ENCODE peak calls at places on chromosomes 3 and 15, in four cellular contexts. W is neural progenitor cell, Z is SK-N-MC, R is HCT116. T is an unnamed sample.

GRCh38 chr3:38543602-38544001 is 47.5 kb downstream of the EXOG start:
- DNase-seq in W (no peak), Z (no peak), R (no peak), T (no peak)

GRCh38 chr3:36025232-36025631 is 355.1 kb upstream of the STAC start:
- DNase-seq in W (no peak), Z (no peak), R (no peak), T (no peak)

GRCh38 chr3:71581981-71582611 is 1.4 kb downstream of the FOXP1 start:
- DNase-seq in W (peak), Z (no peak), R (no peak), T (peak)

GRCh38 chr15:47937834-47938233 is 183.0 kb upstream of the SLC24A5 start:
- DNase-seq in W (no peak), Z (no peak), R (no peak), T (no peak)

GRCh38 chr15:29139540-29140459 is 129.8 kb downstream of the NSMCE3 start:
- DNase-seq in W (peak), Z (no peak), R (peak), T (no peak)

GRCh38 chr3:177906573-177907229 is 629.5 kb upstream of the KCNMB2 start:
- DNase-seq in W (no peak), Z (no peak), R (no peak), T (no peak)

GRCh38 chr3:89859738-89860137 is 752.3 kb downstream of the EPHA3 start:
- DNase-seq in W (no peak), Z (no peak), R (no peak), T (no peak)

GRCh38 chr3:150531775-150532174 is 14.5 kb downstream of the SERP1 start:
- DNase-seq in W (no peak), Z (no peak), R (no peak), T (no peak)

GRCh38 chr3:44805960-44806359 is 44.4 kb downstream of the KIF15 start:
- DNase-seq in W (no peak), Z (no peak), R (no peak), T (no peak)

DNA sequence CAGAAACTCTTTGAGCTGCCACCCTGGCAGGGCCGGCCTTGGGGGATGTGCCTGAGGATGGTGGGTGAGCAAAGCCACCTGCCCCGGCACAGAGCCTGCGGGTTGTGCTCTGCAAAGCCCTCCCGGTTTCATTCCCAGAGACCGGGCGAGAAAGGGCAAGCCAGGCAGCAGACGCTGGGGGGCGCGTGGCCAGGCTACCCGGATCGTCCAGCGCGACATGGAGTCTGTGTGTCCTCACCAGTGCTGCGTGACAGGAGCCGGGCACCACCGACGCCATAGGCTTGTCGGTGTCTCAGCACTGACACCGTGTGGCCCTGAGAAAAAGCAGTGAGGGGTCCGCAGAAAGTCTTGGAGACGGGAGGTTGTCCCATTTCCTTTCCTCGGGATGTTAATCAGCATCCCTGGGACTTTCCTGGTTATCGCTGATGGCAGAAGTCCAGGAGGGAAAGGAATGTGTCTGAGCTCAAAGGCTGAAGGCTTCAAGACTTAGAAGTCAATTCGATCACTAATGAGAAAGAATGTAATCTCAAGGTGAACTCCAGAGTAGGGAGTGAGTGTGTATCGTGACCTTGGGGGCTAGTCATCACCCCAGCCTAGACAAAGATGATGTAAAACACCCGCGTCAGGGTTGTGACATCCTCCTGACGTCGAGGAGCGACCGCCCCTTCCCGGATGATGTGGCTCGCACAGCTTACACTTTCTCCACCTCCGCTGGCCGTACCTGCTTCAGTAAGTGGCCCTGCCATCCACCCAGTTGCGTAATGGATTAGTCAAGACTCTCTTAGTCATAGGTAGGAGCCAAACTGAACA is 36.3 kb upstream of the PLA2G4E start:
- DNase-seq in W (peak), Z (no peak), R (peak), T (peak)
- TF ChIP-seq EZH2 in W (no peak), Z (no peak), R (no peak), T (no peak)

GRCh38 chr3:64489361-64490044 is 198.3 kb downstream of the ADAMTS9 start:
- DNase-seq in W (peak), Z (no peak), R (no peak), T (peak)
- H3K9ac ChIP-seq in W (no peak), Z (no peak), R (no peak), T (no peak)

GRCh38 chr3:158103131-158103955 is 2.9 kb downstream of the SHOX2 start:
- DNase-seq in W (peak), Z (no peak), R (no peak), T (no peak)
- TF ChIP-seq EZH2 in W (peak), Z (no peak), R (no peak), T (peak)

GRCh38 chr3:127914584-127914983 is 448 bp upstream of the KBTBD12 start:
- DNase-seq in W (no peak), Z (no peak), R (no peak), T (no peak)
- H3K9ac ChIP-seq in W (no peak), Z (no peak), R (no peak), T (no peak)

DNA sequence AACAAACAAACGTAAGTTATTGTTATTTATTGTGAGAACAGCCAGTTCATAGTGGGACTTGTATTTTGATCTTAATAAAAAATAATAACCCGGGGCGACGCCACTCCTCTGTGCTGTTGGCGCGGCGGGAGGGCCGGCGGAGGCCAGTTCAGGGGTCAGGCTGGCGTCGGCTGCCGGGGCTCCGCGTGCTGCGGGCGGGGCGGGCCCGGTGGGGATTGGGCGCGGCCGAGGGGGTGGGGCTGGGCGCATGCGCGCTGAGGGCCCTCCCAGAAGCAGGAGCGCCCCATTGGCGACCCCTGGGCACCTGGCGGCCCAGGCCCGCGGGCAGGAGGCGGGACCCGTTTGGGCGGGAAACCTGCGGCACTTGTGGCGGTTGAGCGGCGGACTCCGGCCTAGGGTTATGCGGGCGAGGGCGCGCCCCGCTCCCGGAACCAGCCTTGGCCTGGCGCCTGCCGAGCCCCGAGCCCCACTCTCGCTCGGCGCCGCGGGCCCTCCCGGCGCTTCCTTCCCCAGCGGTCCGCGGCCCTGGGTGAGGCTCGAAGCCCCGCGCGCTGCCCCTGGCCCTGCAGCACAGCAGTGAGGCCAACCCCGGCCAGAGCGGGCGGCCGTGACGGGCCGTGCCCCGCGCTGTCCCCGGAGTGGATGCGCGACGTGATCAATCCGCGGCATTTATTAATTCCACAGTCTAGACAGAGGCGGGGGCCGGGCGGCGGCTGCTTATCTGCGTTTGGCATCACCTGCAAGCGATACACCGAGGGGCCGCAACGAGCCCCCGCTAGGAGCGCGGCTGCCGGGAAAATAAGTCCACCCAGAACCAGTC is 6.0 kb downstream of the ISL2 start:
- DNase-seq in W (peak), Z (no peak), R (no peak), T (no peak)
- TF ChIP-seq EZH2 in W (peak), Z (no peak), R (no peak), T (peak)

GRCh38 chr3:185657211-185657610 is 71.1 kb downstream of the SENP2 start:
- DNase-seq in W (no peak), Z (no peak), R (no peak), T (no peak)

GRCh38 chr3:185659942-185660921 is 74.1 kb downstream of the SENP2 start:
- DNase-seq in W (peak), Z (peak), R (peak), T (peak)

GRCh38 chr3:185658943-185659342 is 72.8 kb downstream of the SENP2 start:
- DNase-seq in W (no peak), Z (no peak), R (no peak), T (no peak)

GRCh38 chr3:185657691-185658503 is 71.8 kb downstream of the SENP2 start:
- DNase-seq in W (no peak), Z (no peak), R (no peak), T (no peak)

GRCh38 chr3:185658504-185658912 is 72.4 kb downstream of the SENP2 start:
- DNase-seq in W (no peak), Z (no peak), R (no peak), T (peak)
- H3K9ac ChIP-seq in W (no peak), Z (no peak), R (no peak), T (no peak)

GRCh38 chr15:74243431-74243830 is 7.3 kb downstream of the CCDC33 start:
- DNase-seq in W (no peak), Z (no peak), R (no peak), T (no peak)

GRCh38 chr15:74244818-74245341 is 8.8 kb downstream of the CCDC33 start:
- DNase-seq in W (no peak), Z (no peak), R (no peak), T (no peak)

GRCh38 chr15:74242296-74242929 is 6.3 kb downstream of the CCDC33 start:
- DNase-seq in W (peak), Z (no peak), R (peak), T (no peak)

GRCh38 chr15:74240897-74241614 is 4.9 kb downstream of the CCDC33 start:
- DNase-seq in W (no peak), Z (no peak), R (no peak), T (no peak)

GRCh38 chr15:74245342-74245931 is 9.3 kb downstream of the CCDC33 start:
- DNase-seq in W (peak), Z (no peak), R (no peak), T (no peak)
- TF ChIP-seq EZH2 in W (no peak), Z (no peak), R (no peak), T (no peak)

GRCh38 chr15:83107841-83108181 is 366 bp downstream of the TM6SF1 start:
- DNase-seq in W (no peak), Z (no peak), R (no peak), T (no peak)

GRCh38 chr15:83109532-83109931 is 2.1 kb downstream of the TM6SF1 start:
- DNase-seq in W (no peak), Z (no peak), R (no peak), T (no peak)

GRCh38 chr15:83110361-83110760 is 2.9 kb downstream of the TM6SF1 start:
- DNase-seq in W (no peak), Z (no peak), R (no peak), T (no peak)

GRCh38 chr15:83106994-83107840 is at the start of gene TM6SF1:
- DNase-seq in W (peak), Z (no peak), R (no peak), T (no peak)

DNA sequence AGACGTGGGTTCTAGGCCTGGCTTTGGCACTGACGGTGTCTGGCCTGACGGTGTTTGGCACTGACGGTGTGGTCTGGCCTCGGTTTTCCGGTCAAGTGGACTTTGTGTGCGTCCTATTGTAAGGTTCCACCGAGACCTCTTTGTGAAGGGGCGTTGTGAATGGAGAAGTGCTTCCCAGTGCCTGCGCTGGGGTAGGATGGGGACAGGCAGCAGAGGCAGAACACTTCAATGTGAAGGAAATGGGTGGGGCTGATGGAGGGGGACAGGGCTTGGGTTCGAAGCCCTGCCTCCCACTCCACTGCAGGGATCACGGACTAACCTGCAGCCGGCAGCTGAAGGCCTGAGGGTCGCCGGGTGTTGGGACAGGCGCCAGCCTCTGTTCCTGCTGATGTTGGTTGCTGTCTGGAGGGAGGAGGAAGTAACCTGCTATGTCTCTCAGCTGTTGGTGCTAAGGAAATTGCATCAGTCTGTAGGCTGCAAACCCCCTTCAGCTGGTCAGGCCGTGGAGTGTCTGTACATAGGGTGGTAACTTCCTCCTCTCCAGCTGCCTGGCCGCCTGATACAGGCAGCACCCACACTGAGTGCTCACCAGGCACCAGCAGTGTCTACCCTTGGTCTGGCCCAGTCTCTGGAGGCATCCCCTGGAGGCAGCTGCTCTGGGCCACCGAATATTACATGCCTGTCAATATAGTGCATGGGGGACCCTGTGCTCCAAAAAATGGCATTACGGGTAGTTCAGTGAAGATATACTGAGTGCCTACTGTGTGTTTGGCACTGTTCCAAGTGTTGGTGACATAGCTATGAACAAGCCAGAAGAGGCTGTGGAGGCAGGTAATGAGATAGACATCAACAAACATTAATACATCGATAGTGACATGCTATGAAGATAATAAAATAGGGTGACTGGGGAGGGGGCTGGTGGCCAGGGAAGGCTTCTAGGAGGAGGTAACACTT is 1.1 kb downstream of the TM6SF1 start:
- DNase-seq in W (no peak), Z (no peak), R (no peak), T (no peak)
- H3K9ac ChIP-seq in W (no peak), Z (no peak), R (no peak), T (no peak)

DNA sequence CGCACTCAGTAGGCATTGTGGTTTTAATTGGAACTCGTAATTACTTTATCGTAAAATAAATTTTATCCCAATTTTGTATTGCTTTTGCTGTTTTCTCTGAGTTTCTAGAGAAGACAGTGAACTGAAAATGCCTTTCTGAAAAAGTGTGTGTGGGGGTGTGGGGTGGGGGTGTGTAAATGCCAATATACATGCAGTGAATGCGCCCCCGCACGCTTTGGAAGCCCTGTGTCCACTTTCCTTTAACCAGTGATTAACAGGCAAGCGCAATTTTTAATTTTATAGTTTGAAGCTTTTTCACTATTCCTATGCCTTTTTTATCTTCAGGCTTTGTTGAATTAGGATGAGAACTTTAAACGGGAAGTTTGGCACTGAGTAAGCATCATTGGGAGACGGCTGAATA is 47.4 kb upstream of the GMNC start:
- DNase-seq in W (no peak), Z (no peak), R (no peak), T (no peak)
- TF ChIP-seq EZH2 in W (no peak), Z (no peak), R (no peak), T (no peak)

T was measured in mammary epithelial cell.